ENCODE peak calls at places on chromosomes 4 and X, in four cellular contexts. J is pancreas, K is testis, D is cardiac fibroblast. G is an unnamed sample.

GRCh38 chr4:172725581-172725980 is 443.0 kb upstream of the GALNT7 start:
- DNase-seq in D (peak; percentile 11), K (no peak), J (no peak), G (peak; percentile 41)

GRCh38 chrX:41275661-41276609 is 58.0 kb upstream of the DDX3X start:
- DNase-seq in J (peak; percentile 61), K (peak; percentile 74), D (peak; percentile 59), G (peak; percentile 65)

GRCh38 chr4:39528056-39528465 is 822 bp upstream of the UGDH start:
- DNase-seq in K (no peak), J (no peak), D (peak; percentile 90), G (peak; percentile 84)

GRCh38 chr4:135277116-135277979 is 1075.8 kb upstream of the PABPC4L start:
- DNase-seq in K (no peak), J (no peak), D (peak; percentile 49), G (peak; percentile 44)

GRCh38 chr4:95248713-95249401 is 299.9 kb downstream of the UNC5C start:
- DNase-seq in D (peak; percentile 48), K (no peak), J (no peak), G (no peak)

GRCh38 chr4:17168571-17168970 is 270.1 kb upstream of the LDB2 start:
- DNase-seq in D (peak; percentile 85), K (peak; percentile 16), J (no peak), G (peak; percentile 90)

GRCh38 chr4:181672751-181673150 is 570.5 kb upstream of the TENM3 start:
- DNase-seq in J (no peak), D (no peak), K (no peak), G (no peak)

GRCh38 chr4:143883529-143883928 is 21.8 kb downstream of the GYPE start:
- DNase-seq in J (no peak), K (no peak), D (no peak), G (no peak)

GRCh38 chr4:477686-478085 is 21.3 kb downstream of the ZNF721 start:
- DNase-seq in J (no peak), K (no peak), D (no peak), G (no peak)

GRCh38 chrX:110989869-110990268 is 106.1 kb upstream of the PAK3 start:
- DNase-seq in J (no peak), K (no peak), D (no peak), G (no peak)

GRCh38 chrX:49198540-49199314 is 1.3 kb downstream of the SYP start:
- DNase-seq in J (no peak), D (no peak), K (no peak), G (no peak)

GRCh38 chr4:5812506-5813229 is 80.2 kb downstream of the CRMP1 start:
- DNase-seq in K (peak; percentile 19), J (no peak), D (peak; percentile 87), G (peak; percentile 84)

GRCh38 chrX:107204063-107204605 is 2.1 kb downstream of the NUP62CL start:
- DNase-seq in D (no peak), K (no peak), J (peak; percentile 45), G (no peak)

GRCh38 chrX:41333744-41333993 is 293 bp upstream of the DDX3X start:
- DNase-seq in D (peak; percentile 90), J (no peak), K (no peak), G (peak; percentile 96)

GRCh38 chr4:3868146-3868840 is 102.1 kb downstream of the ADRA2C start:
- DNase-seq in D (no peak), K (no peak), J (no peak), G (peak; percentile 10)

GRCh38 chr4:168484626-168485025 is 4.3 kb upstream of the DDX60L start:
- DNase-seq in D (peak; percentile 87), J (no peak), K (no peak), G (peak; percentile 87)

GRCh38 chrX:10971176-10971575 is 140.0 kb upstream of the HCCS start:
- DNase-seq in J (no peak), K (no peak), D (no peak), G (peak; percentile 58)

GRCh38 chrX:27976284-27976683 is 5.0 kb downstream of the DCAF8L1 start:
- DNase-seq in K (no peak), D (peak; percentile 60), J (no peak), G (peak; percentile 43)

GRCh38 chrX:848366-848765 is 217.8 kb downstream of the SHOX start:
- DNase-seq in D (no peak), K (no peak), J (no peak), G (no peak)

GRCh38 chr4:86664959-86665358 is 70.8 kb downstream of the PTPN13 start:
- DNase-seq in D (peak; percentile 77), K (no peak), J (no peak), G (peak; percentile 54)

GRCh38 chr4:26325191-26325590 is 4.4 kb downstream of the RBPJ start:
- DNase-seq in J (no peak), D (peak; percentile 72), K (no peak), G (peak; percentile 67)

GRCh38 chr4:2954358-2955185 is 8.6 kb downstream of the NOP14 start:
- DNase-seq in D (no peak), K (no peak), J (no peak), G (no peak)

GRCh38 chr4:74531952-74532794 is 87.2 kb downstream of the AREG start:
- DNase-seq in K (peak; percentile 33), J (no peak), D (peak; percentile 97), G (peak; percentile 93)

GRCh38 chrX:47515941-47516649 is 33.1 kb upstream of the ZNF41 start:
- DNase-seq in J (no peak), K (no peak), D (peak; percentile 75), G (no peak)

GRCh38 chr4:92634891-92635290 is 331.1 kb downstream of the GRID2 start:
- DNase-seq in J (no peak), D (no peak), K (no peak), G (no peak)

GRCh38 chr4:123127218-123127617 is 204.8 kb upstream of the NUDT6 start:
- DNase-seq in K (no peak), D (peak; percentile 70), J (no peak), G (peak; percentile 65)

GRCh38 chr4:40621592-40622512 is 7.8 kb downstream of the RBM47 start:
- DNase-seq in D (peak; percentile 99), J (peak; percentile 54), K (peak; percentile 59), G (peak; percentile 99)

DNA sequence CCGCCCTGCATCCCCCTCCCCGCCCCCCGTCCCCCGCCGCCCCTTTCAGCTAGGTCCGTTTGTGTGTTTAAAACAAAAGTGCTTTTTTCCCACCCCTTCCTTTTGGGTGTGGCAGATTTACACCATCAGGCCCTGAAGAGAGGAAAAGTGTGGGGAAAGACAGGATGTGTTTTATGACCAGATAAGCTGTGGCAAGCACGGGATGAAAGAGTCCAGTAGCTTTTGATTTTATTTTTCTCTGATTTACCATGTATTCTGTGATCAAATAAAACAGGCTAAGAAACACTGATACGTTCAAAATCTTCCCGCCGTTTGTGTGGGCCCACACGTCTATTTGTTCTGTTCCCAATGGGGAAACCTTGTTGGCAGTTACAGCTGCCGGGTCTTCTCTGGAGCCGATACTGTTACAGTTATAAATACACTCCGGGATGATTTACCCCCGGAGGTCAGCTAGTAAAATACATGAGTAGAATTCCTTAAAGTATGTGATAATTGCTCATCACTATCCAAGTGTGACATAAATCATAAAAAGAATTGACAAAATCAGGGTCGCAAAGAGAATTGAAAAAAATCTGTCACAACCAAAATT is 10.8 kb downstream of the LRP2BP start:
- DNase-seq in K (no peak), J (no peak), D (peak; percentile 34), G (peak; percentile 22)
- H3K4me3 ChIP-seq in K (no peak overlapping the region), J (no peak overlapping the region), D (no peak overlapping the region), G (no peak overlapping the region)

GRCh38 chrX:31038585-31039326 is 33.1 kb downstream of the FTHL17 start:
- DNase-seq in K (peak; percentile 49), J (no peak), D (peak; percentile 61), G (peak; percentile 38)
- H3K4me3 ChIP-seq in K (no peak overlapping the region), J (no peak overlapping the region), D (no peak overlapping the region), G (no peak overlapping the region)

DNA sequence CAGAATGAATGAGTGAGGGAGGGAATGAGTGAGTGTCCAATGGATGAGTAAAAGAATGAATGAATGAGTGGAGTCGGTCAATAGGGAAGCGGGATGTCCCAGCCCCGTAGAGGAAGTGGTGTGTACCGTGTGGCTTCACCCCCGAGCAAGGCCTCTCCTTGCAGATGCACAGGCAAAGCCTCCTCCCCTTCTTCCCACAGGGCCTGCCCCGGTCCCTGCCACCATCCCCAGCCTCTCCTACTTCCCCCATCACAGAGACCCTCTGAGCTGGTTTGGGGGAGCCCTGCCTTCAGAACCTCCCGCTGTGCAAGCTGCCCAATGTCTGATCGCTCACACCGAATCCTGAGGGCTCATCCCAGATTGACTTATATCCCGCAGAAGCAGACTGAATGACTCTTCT is 13.6 kb downstream of the HTRA3 start:
- DNase-seq in K (no peak), J (peak; percentile 11), D (no peak), G (no peak)
- H3K4me3 ChIP-seq in K (no peak overlapping the region), J (no peak overlapping the region), D (no peak overlapping the region), G (no peak overlapping the region)

GRCh38 chr4:125620066-125620850 is 305.5 kb downstream of the FAT4 start:
- DNase-seq in D (peak; percentile 17), J (no peak), K (no peak), G (peak; percentile 27)
- H3K4me3 ChIP-seq in D (no peak overlapping the region), J (no peak overlapping the region), K (no peak overlapping the region), G (no peak overlapping the region)